ENCODE peak calls at places on chromosome 19, in four cellular contexts. K is AG09309, G is fibroblast of lung, Q is tibial nerve. Y is an unnamed sample.

GRCh38 chr19:13689050-13689449 is 75.3 kb upstream of the MRI1 start:
- DNase-seq in K (no peak), Q (no peak), G (peak), Y (peak)

GRCh38 chr19:18153555-18154134 is 682 bp downstream of the PIK3R2 start:
- DNase-seq in Q (no peak), K (no peak), G (no peak), Y (no peak)

GRCh38 chr19:14149509-14149994 is 13.2 kb upstream of the ASF1B start:
- DNase-seq in Q (peak), G (peak), K (no peak), Y (no peak)

GRCh38 chr19:47330466-47330869 is 1.5 kb upstream of the C5AR2 start:
- DNase-seq in G (peak), K (no peak), Q (no peak), Y (no peak)

GRCh38 chr19:34362679-34363069 is 2.3 kb upstream of the GPI start:
- DNase-seq in K (no peak), Q (no peak), G (no peak), Y (no peak)

GRCh38 chr19:8148410-8149231 is 771 bp downstream of the FBN3 start:
- DNase-seq in K (no peak), Q (no peak), G (no peak), Y (no peak)

GRCh38 chr19:51546107-51546649 is 14.7 kb upstream of the SIGLEC6 start:
- DNase-seq in G (no peak), K (no peak), Q (no peak), Y (no peak)

GRCh38 chr19:4722671-4723464 is 774 bp downstream of the DPP9 start:
- DNase-seq in Q (no peak), G (peak), K (peak), Y (peak)

GRCh38 chr19:12937243-12938053 is 961 bp upstream of the CALR start:
- DNase-seq in G (no peak), K (no peak), Q (peak), Y (no peak)

GRCh38 chr19:13155472-13156284 is 5.5 kb downstream of the IER2 start:
- DNase-seq in K (no peak), G (peak), Q (peak), Y (peak)

GRCh38 chr19:19475845-19476828 is 39.2 kb downstream of the TSSK6 start:
- DNase-seq in Q (no peak), G (no peak), K (no peak), Y (peak)
- TF ChIP-seq CTCF in Q (no peak), G (peak), K (peak), Y (peak)

GRCh38 chr19:41646589-41647204 is 19.8 kb upstream of the CEACAM4 start:
- DNase-seq in K (no peak), Q (no peak), G (no peak), Y (peak)
- TF ChIP-seq CTCF in K (peak), Q (no peak), G (peak), Y (peak)

GRCh38 chr19:41930926-41931592 is 2.8 kb upstream of the ERFL start:
- DNase-seq in K (no peak), Q (no peak), G (no peak), Y (no peak)
- TF ChIP-seq CTCF in K (peak), Q (no peak), G (peak), Y (peak)

DNA sequence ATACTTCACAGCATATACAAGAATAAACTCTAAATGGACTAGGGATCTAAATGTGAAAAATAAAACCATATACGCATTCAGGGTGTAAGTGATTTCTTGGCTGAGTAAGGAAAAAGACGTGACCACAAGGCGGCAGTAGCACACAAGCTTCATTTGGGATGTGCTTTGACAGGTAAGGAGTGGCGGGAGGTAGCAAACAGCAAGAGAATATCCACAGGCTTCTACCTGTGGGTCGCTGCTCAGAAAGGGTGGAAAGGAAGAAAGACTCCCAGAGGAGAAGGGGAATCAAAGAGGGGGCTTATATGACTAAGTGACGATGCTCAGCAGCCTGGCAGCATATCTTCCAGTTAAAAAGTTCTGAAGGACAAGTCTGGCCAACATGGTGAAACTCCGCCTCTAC is 2.5 kb upstream of the ZNF121 start:
- DNase-seq in G (peak), Q (no peak), K (no peak), Y (peak)
- TF ChIP-seq CTCF in G (peak), Q (peak), K (peak), Y (peak)

GRCh38 chr19:40403262-40403984 is 9.8 kb downstream of the PRX start:
- DNase-seq in K (peak), Q (peak), G (peak), Y (peak)
- TF ChIP-seq CTCF in K (no peak), Q (no peak), G (no peak), Y (peak)

DNA sequence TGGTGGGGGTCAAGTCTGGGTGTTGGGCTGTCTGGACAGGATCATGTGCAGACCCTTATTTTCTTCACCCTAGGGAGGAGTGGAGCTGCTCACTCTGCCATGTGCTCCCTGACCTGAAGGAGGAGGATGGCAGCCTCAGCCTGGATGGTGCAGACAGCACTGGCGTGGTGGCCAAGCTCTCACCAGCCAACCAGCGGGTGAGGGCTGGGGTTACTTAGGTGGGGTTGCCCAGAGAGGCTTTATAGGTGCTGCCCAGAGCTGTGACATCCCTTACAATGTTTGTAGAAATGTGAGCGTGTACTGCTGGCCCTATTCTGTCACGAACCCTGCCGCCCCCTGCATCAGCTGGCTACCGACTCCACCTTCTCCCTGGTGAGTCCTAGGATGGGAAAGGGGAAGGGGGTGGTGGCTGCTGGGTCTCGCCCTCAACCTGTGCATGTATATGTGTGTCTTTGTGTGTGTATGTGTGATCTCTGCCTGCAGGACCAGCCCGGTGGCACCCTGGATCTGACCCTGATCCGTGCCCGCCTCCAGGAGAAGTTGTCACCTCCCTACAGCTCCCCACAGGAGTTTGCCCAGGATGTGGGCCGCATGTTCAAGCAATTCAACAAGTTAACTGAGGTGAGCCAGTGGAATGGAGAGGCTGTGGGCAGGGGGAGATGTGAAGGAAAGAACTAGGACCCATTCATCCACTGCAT is 5.1 kb downstream of the CHMP2A start:
- DNase-seq in G (no peak), Q (no peak), K (no peak), Y (no peak)
- TF ChIP-seq CTCF in G (no peak), Q (no peak), K (no peak), Y (no peak)

GRCh38 chr19:48750771-48751504 is 1.5 kb downstream of the FUT1 start:
- DNase-seq in K (no peak), Q (no peak), G (no peak), Y (no peak)

GRCh38 chr19:48750351-48750750 is 2.1 kb downstream of the FUT1 start:
- DNase-seq in G (no peak), Q (no peak), K (no peak), Y (no peak)

GRCh38 chr19:48751835-48752510 is 468 bp downstream of the FUT1 start:
- DNase-seq in K (no peak), Q (no peak), G (no peak), Y (no peak)

GRCh38 chr19:48746738-48747575 is at the start of gene IZUMO1:
- DNase-seq in Q (peak), G (peak), K (no peak), Y (no peak)

GRCh38 chr19:48749571-48750198 is 2.8 kb downstream of the FUT1 start:
- DNase-seq in K (no peak), G (no peak), Q (no peak), Y (no peak)
- TF ChIP-seq CTCF in K (no peak), G (no peak), Q (no peak), Y (no peak)

GRCh38 chr19:16889429-16889882 is 657 bp downstream of the F2RL3 start:
- DNase-seq in K (no peak), G (no peak), Q (no peak), Y (peak)
- TF ChIP-seq CTCF in K (no peak), G (no peak), Q (no peak), Y (no peak)

GRCh38 chr19:6392219-6393073 is 518 bp downstream of the GTF2F1 start:
- DNase-seq in Q (no peak), K (no peak), G (no peak), Y (no peak)

GRCh38 chr19:6396305-6396704 is 3.3 kb upstream of the GTF2F1 start:
- DNase-seq in G (no peak), Q (no peak), K (no peak), Y (no peak)

GRCh38 chr19:6394831-6395230 is 1.9 kb upstream of the GTF2F1 start:
- DNase-seq in G (no peak), K (no peak), Q (no peak), Y (no peak)

GRCh38 chr19:6393982-6394412 is 1.0 kb upstream of the GTF2F1 start:
- DNase-seq in K (no peak), Q (no peak), G (no peak), Y (no peak)

DNA sequence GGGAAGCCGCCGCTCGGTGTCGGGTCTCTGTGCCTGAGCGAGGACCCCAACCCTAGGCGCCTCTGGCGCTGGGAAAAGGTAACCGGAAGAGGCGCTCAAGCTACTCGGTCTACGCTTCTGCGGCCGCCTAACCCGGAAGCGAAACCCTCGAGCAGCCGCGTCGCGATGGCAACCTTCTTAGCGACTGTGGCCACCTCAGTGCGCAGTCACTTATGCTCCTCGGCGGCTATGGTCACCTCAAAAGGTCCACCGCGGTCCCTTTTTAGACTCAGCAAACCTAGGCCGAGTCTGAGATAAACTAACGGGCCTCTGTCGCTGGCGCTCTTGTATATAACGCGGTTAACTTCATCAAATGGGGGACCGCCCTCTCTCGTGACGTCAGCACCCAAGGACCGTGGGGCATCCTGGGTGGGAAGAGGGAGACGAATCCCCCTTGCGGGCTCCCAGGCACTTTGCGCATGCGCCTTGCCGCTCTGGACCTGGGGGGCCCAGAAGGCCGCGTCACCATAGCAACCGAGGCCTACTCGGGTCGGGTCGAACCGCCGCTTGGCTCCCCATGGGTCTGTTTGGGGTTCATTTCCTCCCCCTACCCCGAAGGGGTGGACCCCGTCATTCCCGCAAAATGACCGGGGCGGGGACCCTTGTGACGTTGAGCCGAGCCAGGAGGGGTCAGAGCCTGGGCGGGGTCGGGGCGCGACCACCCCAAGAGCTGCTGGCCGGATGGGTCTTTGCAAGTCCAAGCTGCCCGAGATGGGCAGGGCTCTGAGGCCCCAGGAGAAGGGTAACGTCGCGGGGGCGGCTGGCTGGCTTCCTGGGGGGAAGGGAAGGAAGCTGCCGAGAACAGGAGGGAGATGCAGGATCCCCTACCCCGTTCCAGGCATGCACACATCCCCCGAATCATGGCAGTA is at the start of gene GTF2F1:
- DNase-seq in K (peak), G (peak), Q (peak), Y (peak)
- TF ChIP-seq CTCF in K (peak), G (no peak), Q (no peak), Y (no peak)

DNA sequence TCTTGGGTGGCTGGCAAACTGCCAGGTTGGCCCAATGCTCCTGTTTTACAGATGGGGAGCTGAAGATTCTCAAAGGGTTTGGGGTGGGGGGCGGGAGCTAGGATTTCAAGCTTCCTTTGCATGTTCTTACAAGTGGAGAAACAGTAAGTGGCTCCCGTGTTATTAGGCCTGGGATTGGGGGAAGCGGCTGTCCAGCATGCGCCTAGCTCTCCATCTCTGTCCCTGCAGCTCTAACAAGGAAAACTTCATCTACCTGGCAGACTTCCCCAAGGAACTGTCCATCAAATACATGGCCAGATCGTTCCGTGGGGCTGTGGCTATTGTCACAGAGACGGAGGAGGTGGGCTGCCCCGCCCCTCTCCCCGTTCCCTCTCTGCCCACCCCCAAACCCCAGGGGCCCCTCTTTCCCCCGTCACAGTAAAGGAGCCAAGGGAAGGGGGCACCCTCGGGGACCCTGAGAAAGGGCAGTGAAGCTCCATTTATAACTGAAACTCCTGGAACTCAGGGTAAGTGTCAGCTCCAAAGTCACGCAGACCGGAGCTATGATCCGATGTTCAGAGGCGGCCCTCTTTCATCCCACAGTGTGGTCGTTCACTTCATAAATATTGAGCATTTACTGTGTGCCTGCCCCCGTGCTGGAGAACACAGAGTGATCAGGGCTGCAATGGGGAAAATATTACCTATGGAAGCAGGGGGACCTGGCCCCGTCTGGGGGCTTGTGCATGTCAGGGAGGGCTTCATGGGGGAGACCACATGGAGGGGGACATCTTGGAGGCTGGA is 14.9 kb upstream of the PSMD8 start:
- DNase-seq in G (no peak), Q (no peak), K (no peak), Y (no peak)
- TF ChIP-seq CTCF in G (no peak), Q (no peak), K (no peak), Y (no peak)